ENCODE peak calls at places on chromosome 14, in seven cellular contexts. One of them, this sample, is unnamed.

GRCh38 chr14:83556746-83557460 is 1973.0 kb upstream of the FLRT2 start:
- DNase-seq in RWPE1: no peak
- DNase-seq in left ventricle myocardium inferior: no peak
- DNase-seq in fibroblast of villous mesenchyme: peak
- DNase-seq in H7: no peak
- DNase-seq in IMR-90: peak
- DNase-seq in WTC11: no peak
- DNase-seq in this sample: no peak

GRCh38 chr14:24463017-24463805 is 20.6 kb upstream of the SDR39U1 start:
- DNase-seq in RWPE1: no peak
- DNase-seq in fibroblast of villous mesenchyme: no peak
- DNase-seq in IMR-90: no peak
- DNase-seq in WTC11: no peak
- DNase-seq in H7: no peak
- DNase-seq in left ventricle myocardium inferior: no peak
- DNase-seq in this sample: no peak

GRCh38 chr14:70013269-70013873 is 134.2 kb downstream of the SMOC1 start:
- DNase-seq in WTC11: peak
- DNase-seq in RWPE1: no peak
- DNase-seq in H7: peak
- DNase-seq in IMR-90: peak
- DNase-seq in fibroblast of villous mesenchyme: no peak
- DNase-seq in left ventricle myocardium inferior: no peak
- DNase-seq in this sample: peak

GRCh38 chr14:102233081-102233480 is 71.9 kb downstream of the MOK start:
- DNase-seq in RWPE1: no peak
- DNase-seq in IMR-90: no peak
- DNase-seq in H7: no peak
- DNase-seq in WTC11: no peak
- DNase-seq in fibroblast of villous mesenchyme: no peak
- DNase-seq in left ventricle myocardium inferior: no peak
- DNase-seq in this sample: no peak

GRCh38 chr14:33786091-33786825 is 164.6 kb downstream of the EGLN3 start:
- DNase-seq in IMR-90: no peak
- DNase-seq in fibroblast of villous mesenchyme: no peak
- DNase-seq in H7: no peak
- DNase-seq in RWPE1: no peak
- DNase-seq in WTC11: no peak
- DNase-seq in left ventricle myocardium inferior: no peak
- DNase-seq in this sample: no peak

GRCh38 chr14:38623661-38624060 is 367.8 kb upstream of the CLEC14A start:
- DNase-seq in WTC11: no peak
- DNase-seq in IMR-90: no peak
- DNase-seq in left ventricle myocardium inferior: no peak
- DNase-seq in RWPE1: no peak
- DNase-seq in H7: no peak
- DNase-seq in fibroblast of villous mesenchyme: peak
- DNase-seq in this sample: no peak

GRCh38 chr14:74514471-74514932 is 20.9 kb downstream of the ISCA2 start:
- DNase-seq in left ventricle myocardium inferior: no peak
- DNase-seq in WTC11: peak
- DNase-seq in IMR-90: peak
- DNase-seq in H7: peak
- DNase-seq in RWPE1: no peak
- DNase-seq in fibroblast of villous mesenchyme: peak
- DNase-seq in this sample: no peak

GRCh38 chr14:33455998-33456397 is 494.9 kb downstream of the EGLN3 start:
- DNase-seq in RWPE1: no peak
- DNase-seq in WTC11: no peak
- DNase-seq in IMR-90: no peak
- DNase-seq in left ventricle myocardium inferior: no peak
- DNase-seq in fibroblast of villous mesenchyme: no peak
- DNase-seq in H7: no peak
- DNase-seq in this sample: no peak

GRCh38 chr14:103398427-103399195 is 13.4 kb downstream of the MARK3 start:
- DNase-seq in left ventricle myocardium inferior: no peak
- DNase-seq in RWPE1: no peak
- DNase-seq in WTC11: no peak
- DNase-seq in H7: no peak
- DNase-seq in IMR-90: peak
- DNase-seq in fibroblast of villous mesenchyme: peak
- DNase-seq in this sample: peak

GRCh38 chr14:103070971-103071542 is 13.0 kb upstream of the LBHD2 start:
- DNase-seq in IMR-90: no peak
- DNase-seq in H7: peak
- DNase-seq in left ventricle myocardium inferior: peak
- DNase-seq in WTC11: no peak
- DNase-seq in fibroblast of villous mesenchyme: no peak
- DNase-seq in RWPE1: no peak
- DNase-seq in this sample: no peak